ENCODE peak calls at places on chromosomes 7 and 10, in five cellular contexts. C, J, E, F and G are unnamed samples.

GRCh38 chr10:49082767-49083166 is 32.6 kb downstream of the VSTM4 start:
- DNase-seq in C (no peak), J (no peak), E (no peak), F (no peak), G (no peak)

GRCh38 chr10:22554481-22555182 is 159.7 kb downstream of the PIP4K2A start:
- DNase-seq in C (peak; percentile 45), J (no peak), E (peak; percentile 22), F (no peak), G (peak; percentile 93)

GRCh38 chr10:110547139-110547761 is 20.2 kb upstream of the SMC3 start:
- DNase-seq in C (no peak), J (peak; percentile 40), E (peak; percentile 61), F (no peak), G (peak; percentile 77)

GRCh38 chr10:44801383-44802327 is 109.5 kb upstream of the TMEM72 start:
- DNase-seq in C (peak; percentile 93), J (no peak), E (peak; percentile 80), F (peak; percentile 75), G (peak; percentile 91)

GRCh38 chr7:3120513-3120912 is 76.8 kb upstream of the CARD11 start:
- DNase-seq in C (no peak), J (no peak), E (no peak), F (no peak), G (no peak)

GRCh38 chr7:100544386-100544785 is 5.4 kb downstream of the AGFG2 start:
- DNase-seq in C (no peak), J (no peak), E (no peak), F (no peak), G (no peak)

GRCh38 chr10:4354382-4354812 is 471.6 kb upstream of the AKR1E2 start:
- DNase-seq in C (no peak), J (no peak), E (peak; percentile 94), F (peak; percentile 34), G (peak; percentile 85)

GRCh38 chr7:101935521-101936141 is 118.2 kb downstream of the CUX1 start:
- DNase-seq in C (no peak), J (no peak), E (no peak), F (no peak), G (no peak)

GRCh38 chr10:48548531-48549135 is 56.2 kb downstream of the ARHGAP22 start:
- DNase-seq in C (no peak), J (no peak), E (no peak), F (no peak), G (no peak)

GRCh38 chr7:143487566-143487965 is 9.9 kb downstream of the TAS2R41 start:
- DNase-seq in C (peak; percentile 44), J (no peak), E (no peak), F (no peak), G (peak; percentile 82)

GRCh38 chr7:20359397-20359963 is 28.8 kb downstream of the ITGB8 start:
- DNase-seq in C (no peak), J (no peak), E (no peak), F (no peak), G (peak; percentile 43)

GRCh38 chr10:116274141-116274861 is 1.3 kb upstream of the GFRA1 start:
- DNase-seq in C (no peak), J (no peak), E (no peak), F (no peak), G (no peak)

GRCh38 chr7:25087855-25088254 is 37.2 kb downstream of the CYCS start:
- DNase-seq in C (no peak), J (peak; percentile 36), E (peak; percentile 42), F (no peak), G (no peak)

GRCh38 chr7:132654150-132654549 is 77.9 kb upstream of the PLXNA4 start:
- DNase-seq in C (no peak), J (peak; percentile 60), E (no peak), F (no peak), G (no peak)

GRCh38 chr10:121135512-121135911 is 284.4 kb downstream of the WDR11 start:
- DNase-seq in C (no peak), J (no peak), E (no peak), F (no peak), G (no peak)

GRCh38 chr10:122307669-122308486 is 36.8 kb downstream of the BTBD16 start:
- DNase-seq in C (peak; percentile 48), J (no peak), E (peak; percentile 98), F (peak; percentile 98), G (peak; percentile 96)

GRCh38 chr7:27167916-27168264 is 2.6 kb upstream of the HOXA9 start:
- DNase-seq in C (no peak), J (no peak), E (no peak), F (no peak), G (peak; percentile 76)

GRCh38 chr7:159093351-159093971 is 51.2 kb downstream of the VIPR2 start:
- DNase-seq in C (no peak), J (no peak), E (no peak), F (no peak), G (no peak)

GRCh38 chr10:6464862-6465430 is 115.1 kb downstream of the PRKCQ start:
- DNase-seq in C (no peak), J (no peak), E (no peak), F (no peak), G (no peak)

GRCh38 chr7:18521236-18521589 is 25.7 kb downstream of the HDAC9 start:
- DNase-seq in C (no peak), J (no peak), E (no peak), F (no peak), G (no peak)

GRCh38 chr7:87218941-87219544 is 489 bp downstream of the TMEM243 start:
- DNase-seq in C (peak; percentile 90), J (peak; percentile 88), E (peak; percentile 44), F (no peak), G (peak; percentile 61)

DNA sequence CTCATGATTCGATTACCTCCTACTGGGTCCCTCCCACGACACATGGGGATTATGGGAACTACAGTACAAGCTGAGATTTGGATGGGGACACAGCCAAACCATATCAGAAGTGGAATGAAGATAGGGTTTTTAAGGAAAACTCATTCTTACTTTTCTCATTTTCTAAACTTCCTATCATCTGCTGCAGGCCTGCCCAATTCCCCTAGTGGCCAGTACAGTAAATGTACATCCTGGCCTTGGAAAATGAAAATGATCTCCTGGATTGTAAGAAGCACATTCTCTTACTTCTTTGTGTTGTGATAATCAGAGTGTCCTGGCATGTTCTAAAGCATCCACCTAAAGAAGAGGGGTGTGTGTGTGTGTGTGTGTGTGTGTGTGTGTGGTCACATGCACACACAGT is 421.7 kb downstream of the LRMDA start:
- DNase-seq in C (no peak), J (no peak), E (no peak), F (no peak), G (peak; percentile 10)
- TF ChIP-seq CTCF in C (no peak), J (peak; percentile 12), E (peak; percentile 48), F (peak; percentile 42), G (peak; percentile 52)

DNA sequence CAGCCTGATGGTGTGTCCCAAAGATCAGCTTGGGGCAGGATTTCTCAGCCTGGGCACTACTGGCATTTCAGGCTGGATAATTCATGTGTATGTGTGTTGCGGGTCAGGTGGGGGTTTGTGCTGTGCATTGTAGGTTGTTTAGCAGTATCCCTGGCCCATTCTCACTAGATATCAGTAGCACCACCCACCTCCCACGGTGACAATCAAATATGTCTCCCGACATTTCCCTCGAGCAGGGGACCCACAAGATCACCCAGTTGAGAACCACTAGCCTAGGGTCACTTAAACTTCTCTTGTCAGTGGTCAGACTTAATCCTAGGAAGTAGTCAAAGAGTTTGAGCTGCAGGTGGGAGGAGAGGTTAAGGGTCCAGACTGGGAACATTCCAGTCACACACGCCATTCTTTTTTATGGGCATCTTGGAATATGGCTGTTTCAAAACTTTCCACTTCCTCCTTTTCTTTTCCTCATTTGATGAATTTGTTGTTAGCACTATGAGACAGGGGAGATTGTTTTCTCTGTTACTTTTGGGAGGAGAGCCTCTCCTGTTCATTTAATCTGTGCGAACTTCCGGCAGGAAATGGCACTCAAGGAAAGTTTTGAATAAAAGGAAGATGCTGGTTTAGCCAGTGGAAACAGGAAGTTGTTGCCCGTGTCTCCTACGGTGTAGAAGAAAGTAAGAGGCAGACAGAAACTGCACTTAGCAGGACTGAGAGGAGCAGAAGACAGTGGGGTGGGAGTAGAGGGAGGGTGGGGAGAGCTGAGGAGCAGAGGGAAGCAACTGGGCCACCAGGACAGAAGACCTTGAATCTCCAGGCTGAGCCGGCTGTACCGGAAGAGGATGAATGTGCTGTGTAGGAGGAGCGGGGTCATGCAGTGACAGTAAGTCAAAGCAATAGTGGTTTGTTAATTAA is 17.6 kb upstream of the EXOC6 start:
- DNase-seq in C (no peak), J (peak; percentile 69), E (no peak), F (no peak), G (no peak)
- H3K4me3 ChIP-seq in C (no peak overlapping the region), J (peak overlapping the region; percentile 37), E (no peak overlapping the region), F (no peak overlapping the region), G (no peak overlapping the region)

GRCh38 chr10:126663880-126664279 is 6.6 kb downstream of the C10orf90 start:
- DNase-seq in C (no peak), J (no peak), E (peak; percentile 41), F (peak; percentile 41), G (peak; percentile 44)
- TF ChIP-seq CTCF in C (no peak), J (no peak), E (no peak), F (no peak), G (no peak)

DNA sequence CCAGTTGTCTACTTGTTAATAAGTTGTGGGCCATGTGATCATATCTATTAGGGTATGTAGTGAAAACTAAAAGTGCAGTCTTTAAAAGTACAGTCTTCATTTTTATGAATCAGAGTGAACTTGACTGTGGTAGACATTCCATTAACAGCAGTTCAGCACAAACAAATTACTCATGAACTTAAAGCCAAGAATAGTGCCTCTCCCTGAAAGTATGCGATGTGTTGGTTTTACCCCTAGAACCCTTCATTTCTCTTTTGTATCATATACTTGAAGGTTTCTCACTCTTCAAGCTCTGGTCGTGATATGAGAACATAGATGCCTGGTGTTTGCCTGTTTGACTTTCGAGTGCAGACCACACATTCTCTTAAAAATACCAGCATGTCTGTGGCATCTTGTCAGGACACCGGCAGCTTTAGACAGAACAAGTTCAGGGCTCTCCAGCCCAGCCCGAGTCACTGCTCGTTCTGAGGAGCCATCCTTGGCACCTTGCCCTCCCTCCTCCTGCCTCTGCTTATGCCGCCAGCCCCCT is 159.3 kb downstream of the LCOR start:
- DNase-seq in C (no peak), J (no peak), E (peak; percentile 63), F (peak; percentile 49), G (peak; percentile 59)
- H3K4me3 ChIP-seq in C (no peak overlapping the region), J (no peak overlapping the region), E (no peak overlapping the region), F (no peak overlapping the region), G (no peak overlapping the region)

DNA sequence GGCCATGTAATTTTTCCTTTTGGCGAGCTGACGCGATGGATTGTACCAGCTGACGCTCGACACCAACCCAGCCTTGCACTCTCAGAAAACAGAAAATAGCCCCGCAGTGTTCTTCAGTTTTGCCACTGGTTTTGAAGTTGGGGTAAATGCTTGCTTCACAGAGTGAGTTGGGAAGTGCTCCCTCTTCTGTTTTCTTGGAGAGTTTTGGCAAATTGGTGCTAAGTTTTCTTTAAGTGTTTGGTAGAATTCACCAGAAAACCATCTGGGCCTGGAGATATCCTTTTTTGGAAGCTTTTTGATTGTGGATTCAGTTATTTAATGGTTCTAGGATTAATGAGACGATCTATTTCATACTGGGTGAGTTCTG is 252.8 kb downstream of the ELFN1 start:
- DNase-seq in C (no peak), J (no peak), E (no peak), F (no peak), G (no peak)
- TF ChIP-seq CTCF in C (no peak), J (peak; percentile 5), E (no peak), F (peak; percentile 52), G (peak; percentile 29)